ENCODE peak calls at places on chromosome 22, in five cellular contexts. U is heart left ventricle, R is uterus, P is ovary, Q is A549. X is an unnamed sample. For H3K4me1, the result is how much of the 10 kb centered on the place peaks cover.

GRCh38 chr22:20507253-20508066 is at the start of gene MED15:
- DNase-seq in U (peak), R (peak), P (peak), Q (peak), X (peak)

GRCh38 chr22:24230911-24231656 is 13.8 kb downstream of the GGT5 start:
- DNase-seq in U (peak), R (no peak), P (no peak), Q (no peak), X (no peak)

GRCh38 chr22:39839917-39840510 is 53.5 kb downstream of the ENTHD1 start:
- DNase-seq in U (no peak), R (no peak), P (no peak), Q (no peak), X (no peak)

GRCh38 chr22:35609261-35609660 is 7.9 kb downstream of the MB start:
- DNase-seq in U (peak), R (no peak), P (no peak), Q (no peak), X (no peak)

GRCh38 chr22:37336474-37337028 is 54.2 kb downstream of the CYTH4 start:
- DNase-seq in U (no peak), R (no peak), P (no peak), Q (peak), X (no peak)

GRCh38 chr22:24592846-24593809 is at the start of gene LRRC75B:
- DNase-seq in U (peak), R (peak), P (peak), Q (peak), X (peak)

GRCh38 chr22:32712644-32713355 is 88.7 kb upstream of the TIMP3 start:
- DNase-seq in U (no peak), R (no peak), P (no peak), Q (no peak), X (no peak)

GRCh38 chr22:22061085-22062077 is 78.8 kb upstream of the TOP3B start:
- DNase-seq in U (peak), R (peak), P (peak), Q (peak), X (peak)

GRCh38 chr22:37270928-37271650 is 11.2 kb upstream of the CYTH4 start:
- DNase-seq in U (no peak), R (no peak), P (no peak), Q (no peak), X (no peak)

GRCh38 chr22:33971561-33971961 is 51.3 kb upstream of the LARGE1 start:
- DNase-seq in U (no peak), R (no peak), P (no peak), Q (no peak), X (no peak)

GRCh38 chr22:37242395-37242918 is 1.6 kb downstream of the RAC2 start:
- DNase-seq in U (peak), R (no peak), P (no peak), Q (no peak), X (peak)

GRCh38 chr22:36816635-36817428 is at the start of gene PVALB:
- DNase-seq in U (no peak), R (peak), P (peak), Q (no peak), X (peak)

GRCh38 chr22:39997939-39998726 is 3.4 kb downstream of the FAM83F start:
- DNase-seq in U (no peak), R (no peak), P (peak), Q (peak), X (peak)

DNA sequence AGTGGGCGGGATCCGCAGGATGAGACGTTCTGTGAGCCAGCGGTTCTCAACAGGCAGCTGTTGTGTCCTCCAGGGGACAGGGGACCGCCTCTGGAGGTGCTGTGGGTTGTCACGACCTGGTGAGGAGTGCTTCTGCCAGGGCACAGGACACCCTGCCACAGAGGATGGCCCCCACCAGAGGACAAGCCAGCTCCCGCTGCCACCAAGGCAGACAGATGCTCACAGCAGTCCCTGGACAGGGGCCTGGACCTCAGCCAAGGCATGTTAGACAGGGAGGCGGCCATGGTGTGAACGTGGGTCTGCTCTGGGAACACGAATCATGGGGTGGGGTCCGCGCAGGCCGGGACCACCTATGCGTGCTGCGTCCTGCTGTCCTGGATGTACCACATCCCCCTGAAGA is 11.7 kb downstream of the CRELD2 start:
- DNase-seq in U (no peak), R (no peak), P (peak), Q (no peak), X (no peak)
- H3K4me1 ChIP-seq in U (half or more), R (under half), P (under half), Q (under half), X (under half)

GRCh38 chr22:41444360-41445170 is 2.0 kb downstream of the TOB2 start:
- DNase-seq in U (peak), R (peak), P (peak), Q (peak), X (peak)
- TF ChIP-seq POLR2A in U (peak), R (peak), P (no peak), Q (no peak), X (peak)

DNA sequence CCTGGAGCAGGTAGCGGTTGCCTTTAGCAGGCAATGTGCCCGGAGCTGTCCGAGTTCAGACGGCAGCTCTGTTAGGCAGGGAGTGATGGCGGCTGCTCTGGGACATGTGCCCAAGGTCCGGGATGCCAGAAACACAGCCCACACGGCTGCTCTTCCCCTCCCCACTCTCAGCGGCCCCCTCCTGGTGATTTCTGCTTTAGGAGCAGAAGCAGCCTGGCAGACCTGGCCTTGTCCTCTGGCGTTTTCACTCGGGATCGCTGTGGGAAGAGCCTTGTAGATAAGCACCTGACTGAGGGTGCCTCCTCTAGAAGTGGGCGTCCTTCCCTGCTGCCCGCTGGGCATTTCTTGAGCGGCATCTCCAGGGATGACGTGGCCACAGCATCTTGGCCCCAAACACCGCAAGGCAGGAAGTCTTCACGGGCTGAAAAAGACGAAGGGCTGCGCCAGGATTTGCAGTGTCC is 392.2 kb downstream of the TBC1D22A start:
- DNase-seq in U (peak), R (peak), P (peak), Q (no peak), X (peak)
- H3K27ac ChIP-seq in U (no peak), R (peak), P (peak), Q (no peak), X (peak)

GRCh38 chr22:49887716-49888115 is 30.5 kb downstream of the ALG12 start:
- DNase-seq in U (no peak), R (no peak), P (no peak), Q (no peak), X (no peak)
- H3K4me1 ChIP-seq in U (under half), R (under half), P (under half), Q (under half), X (under half)

GRCh38 chr22:43812890-43813289 is 785 bp upstream of the EFCAB6 start:
- DNase-seq in U (no peak), R (no peak), P (no peak), Q (no peak), X (no peak)

GRCh38 chr22:43817402-43817801 is 5.3 kb upstream of the EFCAB6 start:
- DNase-seq in U (no peak), R (no peak), P (no peak), Q (no peak), X (no peak)

GRCh38 chr22:43811777-43812148 is 342 bp downstream of the EFCAB6 start:
- DNase-seq in U (no peak), R (no peak), P (no peak), Q (no peak), X (no peak)

GRCh38 chr22:43814264-43814663 is 2.2 kb upstream of the EFCAB6 start:
- DNase-seq in U (no peak), R (no peak), P (no peak), Q (no peak), X (no peak)

GRCh38 chr22:43812149-43812842 is at the start of gene EFCAB6:
- DNase-seq in U (peak), R (peak), P (peak), Q (peak), X (peak)
- TF ChIP-seq POLR2A in U (peak), R (no peak), P (peak), Q (peak), X (no peak)

DNA sequence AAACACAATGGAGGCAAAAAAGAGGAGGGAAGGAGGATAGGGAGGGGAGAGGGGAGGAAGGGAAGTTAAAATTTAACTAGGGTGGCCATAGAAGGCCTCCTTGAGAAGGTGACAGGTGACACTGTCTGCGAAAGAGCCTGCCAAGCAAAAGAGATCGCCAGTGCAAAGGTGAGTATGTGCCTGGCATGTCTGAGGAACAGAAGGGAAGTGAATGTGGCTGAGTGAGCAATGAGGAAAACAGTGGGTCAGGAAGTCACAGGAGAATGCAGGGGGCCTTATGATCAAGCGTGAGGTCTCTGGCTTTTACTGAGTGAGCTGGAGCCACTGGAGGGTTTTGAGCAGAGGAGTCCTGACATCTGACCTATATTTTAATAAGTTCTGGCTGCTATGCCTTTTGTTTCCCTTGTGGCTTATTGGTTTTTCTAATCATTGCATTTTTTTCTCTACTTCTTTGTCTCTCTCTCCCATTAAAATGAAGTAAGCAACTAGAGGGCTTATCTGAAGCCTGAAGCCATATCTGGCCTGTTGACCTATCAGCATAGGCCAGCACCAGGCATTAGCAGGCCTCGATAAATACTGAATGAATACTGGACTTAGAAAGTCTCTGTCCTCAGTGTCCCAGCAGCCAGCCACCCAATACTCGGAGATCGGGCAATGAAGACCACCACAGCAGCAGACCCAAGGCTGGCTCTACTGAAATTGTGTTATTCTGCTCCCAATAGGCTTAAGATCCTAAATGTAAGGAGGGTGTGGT is 5.6 kb downstream of the AP1B1 start:
- DNase-seq in U (no peak), R (no peak), P (no peak), Q (no peak), X (no peak)
- H3K27ac ChIP-seq in U (no peak), R (no peak), P (no peak), Q (no peak), X (no peak)

DNA sequence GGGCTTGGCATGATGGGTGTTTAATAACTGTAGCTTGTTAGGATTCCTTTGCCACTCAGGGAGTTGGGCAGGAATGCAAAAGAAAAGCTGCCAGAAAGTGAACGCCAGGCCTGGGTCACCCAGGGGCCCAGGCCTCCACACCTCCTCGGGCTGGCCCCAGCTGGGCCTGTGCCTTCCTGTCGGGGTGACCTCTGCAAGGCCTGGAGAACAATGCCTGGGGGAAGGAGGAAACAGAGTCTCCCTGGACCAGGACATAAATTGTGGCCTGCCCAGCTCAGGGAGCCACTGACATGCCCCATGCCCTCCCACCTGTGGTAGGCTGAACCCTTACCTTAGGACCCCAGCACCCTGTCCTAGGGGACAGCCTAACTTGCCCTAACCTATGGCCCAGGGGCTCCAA is 21.9 kb downstream of the MN1 start:
- DNase-seq in U (no peak), R (no peak), P (no peak), Q (no peak), X (no peak)
- H3K4me1 ChIP-seq in U (under half), R (under half), P (under half), Q (under half), X (under half)

DNA sequence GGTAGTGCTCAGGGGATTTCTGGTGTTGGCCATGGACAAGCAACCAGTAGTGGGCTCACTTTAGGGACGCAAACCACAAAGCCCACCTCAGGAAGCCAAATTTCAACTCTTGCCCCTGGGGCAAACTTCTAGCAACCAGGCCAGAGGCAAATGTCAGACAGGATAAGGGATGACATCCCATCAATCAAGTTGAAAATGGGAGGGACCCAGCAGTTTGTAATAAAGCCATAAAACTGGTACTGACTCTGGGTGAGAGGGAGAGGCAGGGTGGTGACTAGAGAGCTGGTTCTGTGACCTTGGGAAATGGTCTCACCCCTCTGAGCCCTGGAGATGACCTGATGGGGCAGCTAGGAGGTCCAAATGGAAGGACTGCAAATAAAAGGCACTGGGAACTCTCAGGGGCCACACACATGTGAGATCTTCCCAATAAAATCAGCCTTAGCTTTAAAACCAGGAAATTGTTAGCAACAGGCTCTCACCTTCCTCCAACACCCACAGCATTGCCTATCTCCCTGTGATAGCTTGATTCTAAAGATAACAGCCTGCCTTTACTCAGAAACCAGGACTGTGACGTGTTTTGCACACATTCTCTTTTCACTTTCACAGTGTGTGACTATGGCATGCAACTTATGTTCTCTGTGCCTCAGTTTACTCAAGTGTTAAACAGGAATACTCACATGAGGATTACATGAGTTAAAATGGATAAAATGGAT is 6.4 kb upstream of the TBC1D10A start:
- DNase-seq in U (no peak), R (no peak), P (no peak), Q (no peak), X (no peak)
- TF ChIP-seq POLR2A in U (no peak), R (no peak), P (no peak), Q (no peak), X (no peak)

DNA sequence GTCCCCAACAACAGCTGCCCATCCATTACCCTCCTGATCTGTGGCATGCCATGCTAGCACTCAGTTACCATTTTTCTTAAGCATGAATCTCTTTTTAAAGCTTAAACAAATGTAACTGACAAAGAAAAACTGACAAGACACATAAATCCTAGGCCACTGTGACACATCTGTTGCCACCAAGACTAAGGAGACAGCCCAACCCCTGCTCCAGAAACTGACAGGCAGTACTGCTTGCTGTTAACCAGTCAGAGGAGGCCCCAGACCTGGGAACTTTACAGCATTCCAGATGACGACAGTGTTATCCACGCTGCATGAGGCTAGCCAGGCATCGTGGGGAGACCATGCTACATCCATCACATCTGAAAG is 33.8 kb downstream of the HIRA start:
- DNase-seq in U (no peak), R (no peak), P (no peak), Q (no peak), X (no peak)
- H3K27ac ChIP-seq in U (no peak), R (no peak), P (no peak), Q (no peak), X (no peak)

GRCh38 chr22:46635756-46636155 is 15.6 kb downstream of the GRAMD4 start:
- DNase-seq in U (peak), R (no peak), P (no peak), Q (no peak), X (no peak)

GRCh38 chr22:46633334-46633890 is 13.2 kb downstream of the GRAMD4 start:
- DNase-seq in U (peak), R (no peak), P (no peak), Q (no peak), X (no peak)

GRCh38 chr22:46634011-46634699 is 14.0 kb downstream of the GRAMD4 start:
- DNase-seq in U (peak), R (no peak), P (no peak), Q (no peak), X (no peak)

GRCh38 chr22:46631113-46631512 is 10.9 kb downstream of the GRAMD4 start:
- DNase-seq in U (peak), R (no peak), P (no peak), Q (no peak), X (no peak)

GRCh38 chr22:46632646-46633249 is 12.6 kb downstream of the GRAMD4 start:
- DNase-seq in U (peak), R (no peak), P (no peak), Q (no peak), X (no peak)
- H3K4me1 ChIP-seq in U (under half), R (under half), P (under half), Q (under half), X (under half)

X was measured in testis.